ENCODE peak calls at places on chromosome 12, in eight cellular contexts. C is CD8-positive, alpha-beta T cell; K is AG04450; I is iris pigment epithelial cell; S is SHP77; W is SW480; F is EH; U is endothelial cell. P is an unnamed sample.
A peak's percentile ranks its signal among the peaks of the same experiment; 100 is the strongest.

GRCh38 chr12:131979606-131980005 is 29.9 kb downstream of the EP400 start:
- DNase-seq in C (no peak), K (no peak), I (no peak), S (no peak), W (no peak), F (no peak), U (no peak), P (no peak)

GRCh38 chr12:66775941-66776340 is 97.1 kb upstream of the GRIP1 start:
- DNase-seq in C (no peak), K (no peak), I (no peak), S (no peak), W (no peak), F (no peak), U (no peak), P (no peak)

GRCh38 chr12:1216560-1216959 is 225.5 kb downstream of the ERC1 start:
- DNase-seq in C (no peak), K (no peak), I (no peak), S (no peak), W (no peak), F (no peak), U (no peak), P (no peak)

GRCh38 chr12:115648463-115648862 is 629.0 kb downstream of the MED13L start:
- DNase-seq in C (no peak), K (no peak), I (no peak), S (no peak), W (no peak), F (peak; percentile 36), U (no peak), P (peak; percentile 15)

GRCh38 chr12:46458500-46459106 is 86.0 kb upstream of the SLC38A2 start:
- DNase-seq in C (no peak), K (no peak), I (no peak), S (no peak), W (no peak), F (no peak), U (no peak), P (no peak)

GRCh38 chr12:27207626-27208413 is 36.3 kb upstream of the STK38L start:
- DNase-seq in C (no peak), K (no peak), I (no peak), S (no peak), W (no peak), F (peak; percentile 21), U (no peak), P (no peak)

GRCh38 chr12:112422531-112422930 is 3.8 kb downstream of the PTPN11 start:
- DNase-seq in C (no peak), K (no peak), I (peak; percentile 36), S (no peak), W (no peak), F (peak; percentile 10), U (no peak), P (peak; percentile 29)

GRCh38 chr12:96241484-96242256 is 47.5 kb downstream of the ELK3 start:
- DNase-seq in C (peak; percentile 69), K (no peak), I (peak; percentile 61), S (no peak), W (no peak), F (peak; percentile 91), U (no peak), P (peak; percentile 83)

GRCh38 chr12:80400591-80400991 is 43.4 kb upstream of the PTPRQ start:
- DNase-seq in C (no peak), K (no peak), I (no peak), S (no peak), W (no peak), F (peak; percentile 23), U (no peak), P (peak; percentile 27)

GRCh38 chr12:19967001-19967400 is 401.3 kb upstream of the PDE3A start:
- DNase-seq in C (no peak), K (no peak), I (no peak), S (no peak), W (no peak), F (no peak), U (no peak), P (peak; percentile 55)

GRCh38 chr12:6182279-6182898 is 17.8 kb upstream of the CD9 start:
- DNase-seq in C (no peak), K (no peak), I (peak; percentile 52), S (no peak), W (peak; percentile 42), F (peak; percentile 96), U (no peak), P (peak; percentile 94)

GRCh38 chr12:5232291-5232690 is 188.6 kb downstream of the KCNA5 start:
- DNase-seq in C (no peak), K (no peak), I (no peak), S (no peak), W (no peak), F (peak; percentile 67), U (no peak), P (no peak)

GRCh38 chr12:58395470-58395869 is 454.1 kb downstream of the ATP23 start:
- DNase-seq in C (no peak), K (no peak), I (peak; percentile 57), S (no peak), W (peak; percentile 79), F (no peak), U (no peak), P (no peak)

GRCh38 chr12:49921936-49922335 is 18.2 kb upstream of the FAIM2 start:
- DNase-seq in C (no peak), K (no peak), I (no peak), S (no peak), W (no peak), F (no peak), U (no peak), P (no peak)

GRCh38 chr12:113958108-113958507 is 8.0 kb downstream of the RBM19 start:
- DNase-seq in C (no peak), K (no peak), I (no peak), S (no peak), W (no peak), F (no peak), U (no peak), P (no peak)

GRCh38 chr12:116969615-116970575 is 59.1 kb downstream of the FBXW8 start:
- DNase-seq in C (no peak), K (no peak), I (no peak), S (no peak), W (no peak), F (peak; percentile 42), U (no peak), P (peak; percentile 29)

GRCh38 chr12:132238487-132239248 is 90.7 kb downstream of the GALNT9 start:
- DNase-seq in C (no peak), K (no peak), I (peak; percentile 7), S (no peak), W (no peak), F (no peak), U (no peak), P (no peak)

GRCh38 chr12:97394657-97395056 is 67.9 kb upstream of the RMST start:
- DNase-seq in C (no peak), K (no peak), I (no peak), S (no peak), W (no peak), F (no peak), U (no peak), P (no peak)

GRCh38 chr12:21526053-21526452 is at the start of gene SPX:
- DNase-seq in C (no peak), K (no peak), I (peak; percentile 81), S (no peak), W (peak; percentile 13), F (peak; percentile 41), U (no peak), P (peak; percentile 5)

GRCh38 chr12:26831959-26832816 is 806 bp downstream of the ITPR2 start:
- DNase-seq in C (peak; percentile 78), K (no peak), I (peak; percentile 86), S (peak; percentile 62), W (peak; percentile 87), F (peak; percentile 86), U (peak; percentile 56), P (peak; percentile 80)

GRCh38 chr12:122961551-122962329 is 4.5 kb downstream of the ABCB9 start:
- DNase-seq in C (no peak), K (no peak), I (no peak), S (no peak), W (no peak), F (no peak), U (no peak), P (peak; percentile 55)

GRCh38 chr12:122094261-122094734 is 15.7 kb downstream of the MLXIP start:
- DNase-seq in C (no peak), K (no peak), I (no peak), S (no peak), W (no peak), F (no peak), U (no peak), P (no peak)

GRCh38 chr12:52025301-52026172 is 18.8 kb downstream of the TAMALIN start:
- DNase-seq in C (peak; percentile 89), K (peak; percentile 53), I (peak; percentile 68), S (peak; percentile 73), W (peak; percentile 96), F (peak; percentile 87), U (peak; percentile 84), P (peak; percentile 89)

GRCh38 chr12:27555316-27555715 is 31.3 kb downstream of the PPFIBP1 start:
- DNase-seq in C (no peak), K (no peak), I (no peak), S (no peak), W (no peak), F (no peak), U (no peak), P (no peak)

GRCh38 chr12:124837958-124838803 is 25.5 kb downstream of the SCARB1 start:
- DNase-seq in C (no peak), K (peak; percentile 83), I (peak; percentile 100), S (peak; percentile 95), W (peak; percentile 88), F (peak; percentile 99), U (no peak), P (peak; percentile 97)

GRCh38 chr12:73057428-73057827 is 785.3 kb downstream of the TRHDE start:
- DNase-seq in C (no peak), K (no peak), I (no peak), S (no peak), W (no peak), F (no peak), U (no peak), P (no peak)

GRCh38 chr12:124457287-124458219 is 109.9 kb downstream of the NCOR2 start:
- DNase-seq in C (peak; percentile 64), K (no peak), I (peak; percentile 74), S (no peak), W (no peak), F (peak; percentile 91), U (no peak), P (peak; percentile 45)

P was measured in cardiac fibroblast.